ENCODE peak calls at places on chromosomes 5 and 9, in nine cellular contexts. B is tibial artery; U is heart left ventricle; A is cardiac muscle cell; C is GM12878; O is activated CD8-positive, alpha-beta T cell treated with anti-CD3 and anti-CD28 coated beads for 36 hours; R is WTC11; L is SK-N-SH; J is RWPE2. M is an unnamed sample.

GRCh38 chr9:18359335-18359734 is 114.6 kb upstream of the ADAMTSL1 start:
- DNase-seq in B (no peak), U (no peak), A (no peak), C (no peak), O (no peak), R (no peak), L (no peak), J (no peak), M (no peak)

GRCh38 chr5:173920024-173920753 is 32.0 kb downstream of the CPEB4 start:
- DNase-seq in B (no peak), U (no peak), A (peak; percentile 60), C (no peak), O (no peak), R (no peak), L (no peak), J (no peak), M (no peak)

GRCh38 chr5:55636711-55637110 is 75.4 kb downstream of the SLC38A9 start:
- DNase-seq in B (no peak), U (peak; percentile 68), A (no peak), C (no peak), O (no peak), R (no peak), L (no peak), J (no peak), M (no peak)

GRCh38 chr9:128762664-128763449 is 8.9 kb downstream of the ZER1 start:
- DNase-seq in B (no peak), U (no peak), A (no peak), C (no peak), O (no peak), R (no peak), L (no peak), J (no peak), M (no peak)

GRCh38 chr5:33890633-33891032 is 1.2 kb downstream of the ADAMTS12 start:
- DNase-seq in B (no peak), U (no peak), A (peak; percentile 49), C (no peak), O (no peak), R (peak; percentile 15), L (no peak), J (no peak), M (no peak)

GRCh38 chr9:92265159-92265558 is 28.3 kb downstream of the IARS1 start:
- DNase-seq in B (no peak), U (no peak), A (no peak), C (no peak), O (no peak), R (no peak), L (no peak), J (no peak), M (no peak)

GRCh38 chr5:151707566-151707965 is 20.9 kb upstream of the SPARC start:
- DNase-seq in B (no peak), U (no peak), A (no peak), C (no peak), O (no peak), R (no peak), L (no peak), J (no peak), M (peak; percentile 56)

GRCh38 chr5:176792584-176793342 is 17.6 kb upstream of the UNC5A start:
- DNase-seq in B (no peak), U (no peak), A (no peak), C (no peak), O (no peak), R (no peak), L (no peak), J (no peak), M (no peak)

GRCh38 chr9:114207845-114208244 is 52.5 kb downstream of the COL27A1 start:
- DNase-seq in B (no peak), U (no peak), A (no peak), C (no peak), O (no peak), R (no peak), L (no peak), J (no peak), M (no peak)

GRCh38 chr5:122154910-122155309 is 25.6 kb downstream of the ZNF474 start:
- DNase-seq in B (peak; percentile 86), U (no peak), A (no peak), C (no peak), O (no peak), R (no peak), L (no peak), J (no peak), M (no peak)

GRCh38 chr5:83375049-83375710 is 96.4 kb upstream of the VCAN start:
- DNase-seq in B (no peak), U (no peak), A (no peak), C (no peak), O (no peak), R (no peak), L (no peak), J (no peak), M (no peak)

GRCh38 chr9:93099551-93100264 is 3.7 kb downstream of the CARD19 start:
- DNase-seq in B (peak; percentile 58), U (peak; percentile 22), A (no peak), C (no peak), O (peak; percentile 1), R (no peak), L (no peak), J (peak; percentile 46), M (peak; percentile 13)

GRCh38 chr9:107465467-107466451 is 23.8 kb downstream of the KLF4 start:
- DNase-seq in B (peak; percentile 85), U (peak; percentile 68), A (peak; percentile 78), C (no peak), O (peak; percentile 44), R (peak; percentile 79), L (peak; percentile 84), J (no peak), M (peak; percentile 81)

GRCh38 chr9:136690104-136690840 is 3.0 kb upstream of the AGPAT2 start:
- DNase-seq in B (no peak), U (peak; percentile 92), A (no peak), C (no peak), O (no peak), R (no peak), L (no peak), J (no peak), M (no peak)

GRCh38 chr5:91070761-91071429 is 312.2 kb downstream of the ARRDC3 start:
- DNase-seq in B (no peak), U (no peak), A (no peak), C (no peak), O (no peak), R (no peak), L (no peak), J (no peak), M (no peak)

GRCh38 chr9:5714501-5715401 is 85.8 kb downstream of the RIC1 start:
- DNase-seq in B (no peak), U (no peak), A (peak; percentile 3), C (no peak), O (no peak), R (no peak), L (no peak), J (no peak), M (no peak)
- TF ChIP-seq CTCF in B (no peak), U (no peak), A (peak; percentile 40), C (peak; percentile 23), O (no peak), R (no peak), L (peak; percentile 49), J (peak; percentile 79), M (peak; percentile 32)

GRCh38 chr5:81486711-81487110 is 92.8 kb upstream of the ACOT12 start:
- DNase-seq in B (no peak), U (no peak), A (peak; percentile 7), C (no peak), O (no peak), R (no peak), L (peak; percentile 53), J (no peak), M (peak; percentile 36)
- TF ChIP-seq CTCF in B (no peak), U (no peak), A (no peak), C (no peak), O (no peak), R (no peak), L (no peak), J (no peak), M (no peak)

DNA sequence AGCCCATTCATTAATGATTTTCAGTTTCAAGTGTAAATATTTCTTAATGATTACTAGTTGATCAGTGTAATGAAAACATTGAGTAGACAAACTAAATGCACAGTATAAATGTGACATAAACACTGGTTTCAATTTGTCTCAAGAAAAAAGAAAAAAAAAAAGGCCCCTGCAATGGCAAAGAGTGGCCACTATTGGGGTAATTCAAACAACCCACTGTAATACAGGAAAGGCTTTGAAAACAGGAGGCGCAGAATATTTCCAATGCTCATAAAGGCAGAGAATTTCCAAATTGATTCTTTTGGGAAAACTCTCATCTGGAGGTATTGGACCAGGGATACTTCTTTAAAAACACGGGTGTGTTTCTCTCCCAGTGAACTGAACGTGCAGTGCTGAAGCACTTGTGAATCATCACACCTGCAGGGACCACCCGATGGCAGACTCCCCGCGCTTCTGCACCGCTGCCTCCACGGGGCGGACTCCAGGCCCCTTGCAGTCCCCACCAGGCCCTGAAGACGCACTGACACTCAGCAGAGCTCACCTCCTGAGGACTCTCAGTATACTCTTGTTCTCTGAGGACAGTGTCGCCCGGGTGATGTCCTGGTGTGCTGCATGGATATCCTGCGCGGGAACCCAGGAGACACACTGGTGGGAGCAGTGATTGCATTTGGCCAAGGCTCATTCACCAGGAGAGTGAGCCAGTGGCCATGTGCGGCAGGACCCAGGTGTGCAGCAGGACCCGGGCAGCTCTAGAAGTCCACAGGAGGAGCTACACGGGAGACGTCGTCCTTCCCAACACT is 227.6 kb upstream of the IRX4 start:
- DNase-seq in B (no peak), U (no peak), A (no peak), C (no peak), O (no peak), R (no peak), L (no peak), J (no peak), M (no peak)
- TF ChIP-seq CTCF in B (no peak), U (no peak), A (no peak), C (no peak), O (no peak), R (no peak), L (no peak), J (no peak), M (peak; percentile 49)

GRCh38 chr9:127170049-127170448 is 47.6 kb upstream of the ANGPTL2 start:
- DNase-seq in B (peak; percentile 43), U (no peak), A (no peak), C (no peak), O (no peak), R (no peak), L (no peak), J (no peak), M (no peak)
- TF ChIP-seq CTCF in B (no peak), U (no peak), A (no peak), C (peak; percentile 31), O (no peak), R (no peak), L (no peak), J (no peak), M (no peak)

DNA sequence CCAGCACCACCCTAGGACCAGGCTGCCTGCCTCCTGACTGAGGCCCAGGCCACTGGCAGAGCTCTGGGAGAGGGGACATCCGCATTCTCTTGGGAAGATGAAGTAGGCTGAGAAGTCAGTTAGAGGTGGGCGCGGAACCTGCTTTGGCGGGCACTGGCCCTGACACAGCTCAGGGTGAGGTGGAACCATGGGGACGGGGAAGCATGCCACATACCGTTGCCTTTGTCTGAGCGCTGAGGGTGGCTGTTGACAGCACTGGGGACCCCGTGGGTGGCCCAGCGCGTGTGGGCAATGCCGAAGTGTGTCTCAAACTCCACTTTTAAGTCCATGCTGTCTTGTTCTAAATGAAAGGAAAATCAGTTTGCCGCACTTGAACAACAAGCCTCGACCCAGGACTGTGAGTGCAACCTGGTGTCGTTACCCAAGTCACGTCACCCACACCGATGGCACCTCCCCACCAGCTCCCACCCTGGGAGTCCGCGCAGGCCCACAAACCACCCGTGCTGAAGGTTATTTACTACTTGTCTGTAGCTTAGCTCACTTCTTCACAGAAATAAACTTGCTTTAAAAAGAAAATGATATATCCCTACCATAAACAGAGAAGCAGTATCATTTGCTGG is 17.4 kb downstream of the GFPT2 start:
- DNase-seq in B (no peak), U (no peak), A (no peak), C (no peak), O (no peak), R (no peak), L (no peak), J (peak; percentile 56), M (no peak)
- TF ChIP-seq CTCF in B (no peak), U (no peak), A (no peak), C (no peak), O (no peak), R (no peak), L (no peak), J (no peak), M (no peak)